ENCODE peak calls at places on chromosomes 16 and 17, in four cellular contexts. T, X, F and E are unnamed samples.
A peak's percentile ranks its signal among the peaks of the same experiment; 100 is the strongest.

GRCh38 chr17:41894791-41895331 is 23.9 kb downstream of the ACLY start:
- DNase-seq in T (peak; percentile 90), F (no peak), X (no peak), E (peak; percentile 98)

GRCh38 chr17:9261059-9262029 is 240.0 kb downstream of the NTN1 start:
- DNase-seq in T (no peak), F (no peak), X (no peak), E (no peak)

GRCh38 chr17:58986005-58986404 is 120.7 kb downstream of the TRIM37 start:
- DNase-seq in F (no peak), X (no peak), T (peak; percentile 11), E (no peak)

GRCh38 chr17:38601539-38602351 is 4.0 kb downstream of the SRCIN1 start:
- DNase-seq in T (no peak), F (no peak), X (peak; percentile 85), E (no peak)

GRCh38 chr16:87945351-87946042 is 5.7 kb upstream of the BANP start:
- DNase-seq in F (peak; percentile 46), T (peak; percentile 83), X (peak; percentile 68), E (peak; percentile 99)

GRCh38 chr17:30956764-30957374 is 14.0 kb upstream of the RNF135 start:
- DNase-seq in T (no peak), X (peak; percentile 55), F (no peak), E (no peak)

GRCh38 chr17:57852041-57852954 is 2.5 kb upstream of the MRPS23 start:
- DNase-seq in F (no peak), T (no peak), X (no peak), E (no peak)

GRCh38 chr16:11896776-11897175 is 19.0 kb downstream of the GSPT1 start:
- DNase-seq in T (peak; percentile 92), X (no peak), F (no peak), E (peak; percentile 90)

GRCh38 chr17:55577687-55578086 is 66.4 kb upstream of the SMIM36 start:
- DNase-seq in F (no peak), X (no peak), T (peak; percentile 19), E (no peak)

GRCh38 chr16:55898592-55898991 is 23.4 kb upstream of the CES5A start:
- DNase-seq in X (no peak), F (no peak), T (no peak), E (no peak)

GRCh38 chr17:883586-883962 is 96.0 kb downstream of the NXN start:
- DNase-seq in F (no peak), T (no peak), X (no peak), E (no peak)

GRCh38 chr17:82246365-82247174 is 17.7 kb downstream of the SLC16A3 start:
- DNase-seq in X (no peak), T (peak; percentile 63), F (no peak), E (no peak)

GRCh38 chr17:77188084-77189066 is 47.6 kb downstream of the SEC14L1 start:
- DNase-seq in X (no peak), T (no peak), F (no peak), E (no peak)

GRCh38 chr17:614637-615546 is 99.7 kb downstream of the VPS53 start:
- DNase-seq in T (peak; percentile 72), F (no peak), X (no peak), E (no peak)

GRCh38 chr17:32102697-32103096 is 39.6 kb upstream of the RHOT1 start:
- DNase-seq in T (peak; percentile 26), F (no peak), X (no peak), E (peak; percentile 75)

GRCh38 chr17:35915153-35915969 is 15.2 kb downstream of the RDM1 start:
- DNase-seq in F (no peak), T (no peak), X (no peak), E (no peak)

GRCh38 chr17:40490289-40490853 is 11.1 kb downstream of the TNS4 start:
- DNase-seq in T (peak; percentile 81), X (peak; percentile 86), F (no peak), E (no peak)

GRCh38 chr17:2057714-2058520 is 3.0 kb downstream of the HIC1 start:
- DNase-seq in F (no peak), X (peak; percentile 69), T (peak; percentile 49), E (no peak)

GRCh38 chr16:66069576-66069975 is 296.9 kb upstream of the CDH5 start:
- DNase-seq in F (no peak), X (no peak), T (peak; percentile 23), E (no peak)

GRCh38 chr17:73131993-73132595 is 32.7 kb upstream of the SSTR2 start:
- DNase-seq in F (no peak), X (no peak), T (no peak), E (no peak)

GRCh38 chr17:81346090-81346907 is 49.0 kb upstream of the BAHCC1 start:
- DNase-seq in T (peak; percentile 94), X (peak; percentile 99), F (peak; percentile 98), E (peak; percentile 94)

GRCh38 chr17:18356624-18357023 is 6.7 kb downstream of the SHMT1 start:
- DNase-seq in F (no peak), T (peak; percentile 50), X (no peak), E (peak; percentile 19)

GRCh38 chr16:67486805-67487204 is 3.5 kb upstream of the AGRP start:
- DNase-seq in X (no peak), T (no peak), F (no peak), E (no peak)

GRCh38 chr17:83124871-83125514 is 45.6 kb downstream of the METRNL start:
- DNase-seq in F (no peak), T (no peak), X (peak; percentile 29), E (no peak)

GRCh38 chr16:67248401-67249177 is at the start of gene SLC9A5:
- DNase-seq in X (peak; percentile 61), F (no peak), T (no peak), E (no peak)

GRCh38 chr17:34443832-34444469 is 80.9 kb upstream of the CCL1 start:
- DNase-seq in T (no peak), X (peak; percentile 71), F (peak; percentile 33), E (no peak)

GRCh38 chr16:16881771-16882170 is 502.8 kb downstream of the NPIPA7 start:
- DNase-seq in F (no peak), T (no peak), X (no peak), E (no peak)

GRCh38 chr17:17971431-17972125 is 622 bp downstream of the TOM1L2 start:
- DNase-seq in T (no peak), F (no peak), X (no peak), E (no peak)

GRCh38 chr17:43917348-43918025 is 10.2 kb upstream of the MPP2 start:
- DNase-seq in F (no peak), X (peak; percentile 87), T (peak; percentile 10), E (peak; percentile 30)

GRCh38 chr17:36089888-36090836 is at the start of gene CCL3:
- DNase-seq in X (no peak), T (no peak), F (no peak), E (peak; percentile 46)

GRCh38 chr16:71985262-71985974 is 14.8 kb downstream of the PKD1L3 start:
- DNase-seq in T (no peak), X (no peak), F (no peak), E (no peak)

GRCh38 chr17:29566473-29567361 is at the start of gene ABHD15:
- DNase-seq in X (peak; percentile 65), T (peak; percentile 59), F (peak; percentile 55), E (peak; percentile 70)

GRCh38 chr17:29570521-29570920 is 2.0 kb downstream of the TP53I13 start:
- DNase-seq in F (no peak), X (no peak), T (no peak), E (peak; percentile 67)

GRCh38 chr17:29569245-29569950 is 897 bp downstream of the TP53I13 start:
- DNase-seq in X (no peak), T (peak; percentile 35), F (no peak), E (peak; percentile 53)

GRCh38 chr17:29567362-29568330 is 809 bp upstream of the ABHD15 start:
- DNase-seq in T (peak; percentile 25), F (peak; percentile 64), X (peak; percentile 83), E (no peak)

DNA sequence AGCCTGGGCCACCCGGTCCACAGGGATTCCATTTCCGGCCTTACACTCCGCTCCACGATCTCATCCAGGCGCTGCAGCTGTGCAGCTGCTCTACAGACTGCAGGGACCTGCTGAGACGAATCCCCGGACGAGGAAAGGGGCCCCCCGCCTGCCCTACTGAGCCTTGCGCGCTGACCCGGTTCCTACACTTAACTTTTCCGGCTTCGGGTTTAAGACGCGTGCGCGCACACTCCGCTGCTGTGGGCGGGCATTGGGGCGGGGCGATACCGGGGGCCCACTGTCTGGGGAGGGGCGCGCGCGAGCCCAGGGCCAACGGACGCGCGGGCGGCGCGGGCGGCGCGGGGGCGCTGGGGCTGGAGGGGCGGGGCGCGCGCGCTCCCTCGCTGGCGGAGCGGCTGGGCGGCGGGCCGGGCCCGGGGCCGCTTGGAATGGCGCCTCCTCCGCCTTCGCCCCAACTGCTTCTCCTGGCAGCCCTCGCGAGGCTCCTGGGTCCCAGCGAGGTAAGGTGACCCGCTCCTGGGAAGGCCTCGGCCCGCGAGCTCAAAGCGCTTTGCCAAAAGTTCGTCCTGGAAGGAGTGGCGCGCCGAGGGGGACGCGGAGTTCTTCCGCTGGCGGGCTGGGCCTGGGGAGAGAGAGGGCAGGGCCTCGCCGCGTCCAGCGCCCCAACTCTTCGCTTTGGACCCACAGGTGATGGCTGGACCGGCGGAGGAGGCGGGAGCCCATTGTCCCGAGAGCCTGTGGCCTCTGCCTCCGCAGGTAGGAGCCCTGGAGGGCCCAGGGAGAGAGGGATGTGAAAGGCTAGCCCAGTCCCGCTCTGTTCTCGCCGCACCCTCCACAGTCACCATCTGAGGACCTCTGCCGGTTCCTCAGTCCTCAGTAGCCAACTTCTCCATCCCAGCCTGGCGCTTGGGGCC is at the start of gene TP53I13:
- DNase-seq in X (peak; percentile 92), F (peak; percentile 86), T (peak; percentile 68), E (peak; percentile 81)
- H3K4ac ChIP-seq in X (no peak within 1 kb of the TSS), F (no peak within 1 kb of the TSS), T (peak within 1 kb of the TSS; percentile 69), E (peak within 1 kb of the TSS; percentile 64)

GRCh38 chr16:86671486-86672214 is 93.3 kb downstream of the FOXL1 start:
- DNase-seq in X (no peak), T (peak; percentile 24), F (no peak), E (no peak)
- H2AFZ ChIP-seq in X (no peak overlapping the region), T (peak overlapping the region; percentile 51), F (no peak overlapping the region), E (no peak overlapping the region)

DNA sequence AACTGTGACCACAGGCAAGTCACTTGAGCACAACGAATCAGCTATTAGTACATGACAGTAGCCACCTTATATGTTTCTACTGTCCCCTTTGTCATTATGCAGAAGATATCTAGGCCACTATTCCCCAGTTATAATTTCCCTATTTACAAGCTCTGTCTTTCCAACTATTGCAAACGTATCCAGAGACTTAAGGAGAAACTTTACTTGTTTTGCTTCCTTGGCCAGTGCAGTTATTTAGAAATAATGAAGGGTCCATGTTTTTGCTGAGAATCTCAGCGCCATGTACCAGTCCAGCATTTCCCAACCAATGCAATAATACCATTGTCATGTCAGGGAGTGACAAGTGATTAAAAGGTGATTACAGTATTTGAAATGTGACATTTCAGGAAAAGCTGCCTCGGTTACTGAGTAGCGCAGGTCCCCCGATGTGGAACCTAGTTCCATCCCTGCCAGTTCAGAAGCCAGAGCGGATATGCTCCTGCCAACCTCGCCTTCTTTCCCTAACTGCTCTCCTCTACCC is 743 bp downstream of the ZNF624 start:
- DNase-seq in T (no peak), X (no peak), F (no peak), E (peak; percentile 97)
- H3K4ac ChIP-seq in T (peak overlapping the region; percentile 26), X (no peak overlapping the region), F (no peak overlapping the region), E (peak overlapping the region; percentile 31)

GRCh38 chr16:89217388-89218191 is at the start of gene ZNF778:
- DNase-seq in X (peak; percentile 80), T (peak; percentile 77), F (peak; percentile 72), E (peak; percentile 90)
- H2AFZ ChIP-seq in X (no peak within 1 kb of the TSS), T (peak within 1 kb of the TSS; percentile 100), F (peak within 1 kb of the TSS; percentile 100), E (peak within 1 kb of the TSS; percentile 88)

GRCh38 chr17:75878174-75878998 is at the start of gene TRIM47:
- DNase-seq in X (peak; percentile 69), T (peak; percentile 49), F (no peak), E (peak; percentile 72)
- H3K4ac ChIP-seq in X (no peak within 1 kb of the TSS), T (peak within 1 kb of the TSS; percentile 83), F (no peak within 1 kb of the TSS), E (no peak within 1 kb of the TSS)

GRCh38 chr17:4858068-4858879 is 25.1 kb downstream of the MINK1 start:
- DNase-seq in F (peak; percentile 48), T (no peak), X (peak; percentile 64), E (no peak)
- H2AFZ ChIP-seq in F (no peak overlapping the region), T (no peak overlapping the region), X (no peak overlapping the region), E (no peak overlapping the region)